ENCODE peak calls at places on chromosomes 2 and 18, in nine cellular contexts. B is amniotic stem cell, D is AG09309, M is KG1, V is AG08395, S is GM13976, I is coronary artery, F is GM23338, Y is GF-D8. T is an unnamed sample.

GRCh38 chr2:29802976-29803375 is 118.4 kb downstream of the ALK start:
- DNase-seq in S (no peak), B (no peak), Y (no peak), F (no peak), V (peak), D (no peak), M (no peak), I (no peak), T (no peak)

GRCh38 chr2:212027681-212028628 is 510.6 kb downstream of the ERBB4 start:
- DNase-seq in Y (no peak), V (no peak), I (no peak), F (no peak), M (no peak), B (no peak), S (no peak), D (no peak), T (no peak)

GRCh38 chr2:192535956-192536685 is 341.4 kb upstream of the TMEFF2 start:
- DNase-seq in I (no peak), V (no peak), Y (no peak), B (no peak), M (no peak), F (no peak), S (no peak), D (no peak), T (no peak)

GRCh38 chr18:23503038-23503966 is at the start of gene RMC1:
- DNase-seq in S (peak), F (peak), V (peak), B (peak), D (peak), I (peak), Y (peak), M (peak), T (peak)

GRCh38 chr2:176385838-176386237 is 116.6 kb downstream of the MTX2 start:
- DNase-seq in I (no peak), M (no peak), V (no peak), F (peak), Y (no peak), D (no peak), S (no peak), B (no peak), T (no peak)

GRCh38 chr2:2590796-2591541 is 259.9 kb upstream of the MYT1L start:
- DNase-seq in B (no peak), D (no peak), I (peak), Y (no peak), S (no peak), F (no peak), V (no peak), M (no peak), T (no peak)

GRCh38 chr18:37533647-37534565 is 31.7 kb downstream of the CELF4 start:
- DNase-seq in D (no peak), M (no peak), F (peak), V (no peak), S (no peak), I (no peak), B (no peak), Y (no peak), T (no peak)

GRCh38 chr2:173775440-173775839 is 189.7 kb downstream of the SP3 start:
- DNase-seq in B (no peak), M (no peak), I (no peak), S (no peak), D (no peak), Y (no peak), V (no peak), F (no peak), T (no peak)

GRCh38 chr2:29459445-29460179 is 344.4 kb downstream of the CLIP4 start:
- DNase-seq in D (peak), M (no peak), Y (no peak), F (no peak), S (no peak), B (peak), I (no peak), V (peak), T (no peak)

GRCh38 chr2:69994166-69994565 is 32.7 kb upstream of the ASPRV1 start:
- DNase-seq in V (no peak), I (peak), F (no peak), B (no peak), Y (no peak), D (no peak), S (no peak), M (no peak), T (no peak)

GRCh38 chr2:237137626-237138323 is 52.1 kb downstream of the COPS8 start:
- DNase-seq in D (no peak), Y (no peak), B (no peak), S (no peak), I (peak), V (no peak), F (no peak), M (no peak), T (no peak)

GRCh38 chr18:70044626-70045025 is 97.0 kb upstream of the CD226 start:
- DNase-seq in Y (no peak), V (peak), B (peak), M (no peak), I (no peak), S (no peak), F (no peak), D (peak), T (no peak)

GRCh38 chr2:181916726-181917377 is 25.3 kb downstream of the ITPRID2 start:
- DNase-seq in I (no peak), B (no peak), F (no peak), V (no peak), Y (no peak), M (no peak), S (no peak), D (no peak), T (no peak)

GRCh38 chr2:220263300-220263699 is 635.9 kb downstream of the SLC4A3 start:
- DNase-seq in Y (no peak), D (no peak), B (no peak), V (no peak), S (no peak), I (no peak), M (no peak), F (no peak), T (no peak)

GRCh38 chr2:9263388-9263787 is 56.8 kb downstream of the ASAP2 start:
- DNase-seq in S (no peak), M (no peak), I (no peak), Y (no peak), V (no peak), D (no peak), B (no peak), F (no peak), T (no peak)

GRCh38 chr18:40124107-40124506 is 1830.9 kb upstream of the PIK3C3 start:
- DNase-seq in I (no peak), Y (no peak), V (no peak), F (no peak), S (no peak), D (no peak), B (no peak), M (no peak), T (no peak)

GRCh38 chr2:108829916-108830315 is 43.3 kb downstream of the CCDC138 start:
- DNase-seq in F (no peak), I (no peak), B (no peak), M (no peak), V (no peak), D (no peak), S (no peak), Y (no peak), T (no peak)

GRCh38 chr2:127398239-127398590 is 10.4 kb upstream of the MAP3K2 start:
- DNase-seq in I (peak), V (peak), M (no peak), S (peak), D (peak), B (peak), Y (no peak), F (no peak), T (no peak)

GRCh38 chr2:135743860-135744259 is 2.2 kb downstream of the UBXN4 start:
- DNase-seq in M (no peak), B (no peak), V (no peak), S (no peak), D (no peak), F (no peak), I (no peak), Y (no peak), T (no peak)

GRCh38 chr2:73985318-73986084 is 791 bp downstream of the TET3 start:
- DNase-seq in S (peak), V (no peak), B (no peak), Y (peak), F (peak), D (no peak), M (no peak), I (no peak), T (peak)

GRCh38 chr2:148948865-148949264 is 73.8 kb downstream of the KIF5C start:
- DNase-seq in I (no peak), Y (peak), M (no peak), B (no peak), F (no peak), D (no peak), V (no peak), S (no peak), T (no peak)